ENCODE peak calls at places on chromosomes 3 and 15, in six cellular contexts. One of them, this sample, is unnamed. For H3K9me3 and H3K4me1, the result is how much of the 10 kb centered on the place peaks cover.

GRCh38 chr3:5022966-5023776 is 43.9 kb downstream of the BHLHE40 start:
- DNase-seq in tibial artery: no peak
- DNase-seq in breast epithelium: peak
- DNase-seq in mammary epithelial cell: peak
- DNase-seq in OCI-LY7: no peak
- DNase-seq in left lung: no peak
- DNase-seq in this sample: peak

GRCh38 chr3:63492464-63492863 is 160.0 kb upstream of the SNTN start:
- DNase-seq in tibial artery: no peak
- DNase-seq in left lung: no peak
- DNase-seq in OCI-LY7: no peak
- DNase-seq in breast epithelium: no peak
- DNase-seq in mammary epithelial cell: no peak
- DNase-seq in this sample: no peak

GRCh38 chr15:48636511-48636910 is 9.0 kb downstream of the FBN1 start:
- DNase-seq in mammary epithelial cell: no peak
- DNase-seq in breast epithelium: no peak
- DNase-seq in OCI-LY7: no peak
- DNase-seq in tibial artery: no peak
- DNase-seq in left lung: no peak
- DNase-seq in this sample: no peak

GRCh38 chr3:52349131-52349530 is 33.0 kb downstream of the DNAH1 start:
- DNase-seq in mammary epithelial cell: no peak
- DNase-seq in OCI-LY7: no peak
- DNase-seq in breast epithelium: no peak
- DNase-seq in tibial artery: no peak
- DNase-seq in left lung: no peak
- DNase-seq in this sample: no peak

GRCh38 chr3:2714856-2715255 is 395.3 kb downstream of the IL5RA start:
- DNase-seq in tibial artery: no peak
- DNase-seq in OCI-LY7: no peak
- DNase-seq in breast epithelium: no peak
- DNase-seq in mammary epithelial cell: no peak
- DNase-seq in left lung: no peak
- DNase-seq in this sample: no peak

GRCh38 chr3:134798681-134799311 is 3.7 kb downstream of the EPHB1 start:
- DNase-seq in OCI-LY7: no peak
- DNase-seq in breast epithelium: no peak
- DNase-seq in tibial artery: no peak
- DNase-seq in left lung: no peak
- DNase-seq in mammary epithelial cell: no peak
- DNase-seq in this sample: no peak

GRCh38 chr3:72155391-72156064 is 370.6 kb upstream of the PROK2 start:
- DNase-seq in mammary epithelial cell: peak
- DNase-seq in OCI-LY7: no peak
- DNase-seq in tibial artery: peak
- DNase-seq in breast epithelium: peak
- DNase-seq in left lung: no peak
- DNase-seq in this sample: no peak

GRCh38 chr3:189186093-189186492 is 14.3 kb downstream of the TPRG1 start:
- DNase-seq in left lung: peak
- DNase-seq in tibial artery: peak
- DNase-seq in mammary epithelial cell: peak
- DNase-seq in OCI-LY7: no peak
- DNase-seq in breast epithelium: no peak
- DNase-seq in this sample: no peak

GRCh38 chr3:139797724-139798343 is 120.1 kb upstream of the NMNAT3 start:
- DNase-seq in breast epithelium: no peak
- DNase-seq in OCI-LY7: peak
- DNase-seq in left lung: no peak
- DNase-seq in mammary epithelial cell: peak
- DNase-seq in tibial artery: no peak
- DNase-seq in this sample: peak

GRCh38 chr3:29240248-29240647 is 40.6 kb upstream of the RBMS3 start:
- DNase-seq in breast epithelium: no peak
- DNase-seq in OCI-LY7: no peak
- DNase-seq in mammary epithelial cell: peak
- DNase-seq in tibial artery: no peak
- DNase-seq in left lung: no peak
- DNase-seq in this sample: no peak

GRCh38 chr15:58432421-58432820 is 630 bp downstream of the LIPC start:
- DNase-seq in left lung: no peak
- DNase-seq in mammary epithelial cell: no peak
- DNase-seq in OCI-LY7: no peak
- DNase-seq in breast epithelium: no peak
- DNase-seq in tibial artery: no peak
- DNase-seq in this sample: no peak

GRCh38 chr3:63961891-63962290 is 49.7 kb upstream of the SCAANT1 start:
- DNase-seq in OCI-LY7: peak
- DNase-seq in tibial artery: no peak
- DNase-seq in left lung: no peak
- DNase-seq in mammary epithelial cell: peak
- DNase-seq in breast epithelium: no peak
- DNase-seq in this sample: no peak

GRCh38 chr3:61964566-61964965 is 403.2 kb downstream of the PTPRG start:
- DNase-seq in left lung: no peak
- DNase-seq in breast epithelium: no peak
- DNase-seq in tibial artery: no peak
- DNase-seq in OCI-LY7: no peak
- DNase-seq in mammary epithelial cell: peak
- DNase-seq in this sample: no peak

GRCh38 chr3:42682301-42683070 is 2.9 kb upstream of the KLHL40 start:
- DNase-seq in mammary epithelial cell: no peak
- DNase-seq in OCI-LY7: no peak
- DNase-seq in breast epithelium: no peak
- DNase-seq in left lung: peak
- DNase-seq in tibial artery: peak
- DNase-seq in this sample: no peak

GRCh38 chr15:71639531-71639930 is 170.8 kb upstream of the NR2E3 start:
- DNase-seq in tibial artery: no peak
- DNase-seq in mammary epithelial cell: no peak
- DNase-seq in OCI-LY7: no peak
- DNase-seq in breast epithelium: no peak
- DNase-seq in left lung: no peak
- DNase-seq in this sample: no peak

GRCh38 chr3:34260266-34260990 is 462.0 kb downstream of the PDCD6IP start:
- DNase-seq in tibial artery: peak
- DNase-seq in mammary epithelial cell: peak
- DNase-seq in left lung: peak
- DNase-seq in breast epithelium: no peak
- DNase-seq in OCI-LY7: peak
- DNase-seq in this sample: peak

GRCh38 chr3:195147649-195148121 is 123.3 kb downstream of the XXYLT1 start:
- DNase-seq in OCI-LY7: peak
- DNase-seq in breast epithelium: no peak
- DNase-seq in left lung: peak
- DNase-seq in mammary epithelial cell: no peak
- DNase-seq in tibial artery: no peak
- DNase-seq in this sample: no peak

GRCh38 chr3:97793415-97794019 is 28.3 kb upstream of the CRYBG3 start:
- DNase-seq in OCI-LY7: peak
- DNase-seq in tibial artery: no peak
- DNase-seq in mammary epithelial cell: peak
- DNase-seq in left lung: no peak
- DNase-seq in breast epithelium: no peak
- DNase-seq in this sample: no peak

GRCh38 chr3:62100233-62100989 is 272.9 kb downstream of the FEZF2 start:
- DNase-seq in breast epithelium: no peak
- DNase-seq in left lung: no peak
- DNase-seq in mammary epithelial cell: no peak
- DNase-seq in OCI-LY7: no peak
- DNase-seq in tibial artery: no peak
- DNase-seq in this sample: no peak

GRCh38 chr3:75906555-75907112 is 121.3 kb upstream of the ZNF717 start:
- DNase-seq in mammary epithelial cell: peak
- DNase-seq in breast epithelium: no peak
- DNase-seq in left lung: peak
- DNase-seq in OCI-LY7: no peak
- DNase-seq in tibial artery: no peak
- DNase-seq in this sample: peak

GRCh38 chr3:159208080-159208479 is 406.2 kb downstream of the MFSD1 start:
- DNase-seq in OCI-LY7: no peak
- DNase-seq in tibial artery: no peak
- DNase-seq in breast epithelium: no peak
- DNase-seq in mammary epithelial cell: no peak
- DNase-seq in left lung: no peak
- DNase-seq in this sample: no peak

GRCh38 chr3:196941846-196942225 is 492 bp downstream of the NCBP2 start:
- DNase-seq in left lung: peak
- DNase-seq in OCI-LY7: peak
- DNase-seq in breast epithelium: peak
- DNase-seq in tibial artery: peak
- DNase-seq in mammary epithelial cell: no peak
- DNase-seq in this sample: no peak

GRCh38 chr3:189824629-189825312 is 193.6 kb downstream of the TP63 start:
- DNase-seq in left lung: no peak
- DNase-seq in breast epithelium: no peak
- DNase-seq in OCI-LY7: no peak
- DNase-seq in mammary epithelial cell: peak
- DNase-seq in tibial artery: no peak
- DNase-seq in this sample: no peak

GRCh38 chr3:71127052-71127451 is 456.5 kb downstream of the FOXP1 start:
- DNase-seq in left lung: no peak
- DNase-seq in tibial artery: no peak
- DNase-seq in mammary epithelial cell: no peak
- DNase-seq in breast epithelium: no peak
- DNase-seq in OCI-LY7: peak
- DNase-seq in this sample: no peak

GRCh38 chr3:43162573-43163084 is 56.8 kb upstream of the POMGNT2 start:
- DNase-seq in left lung: no peak
- DNase-seq in breast epithelium: no peak
- DNase-seq in mammary epithelial cell: no peak
- DNase-seq in OCI-LY7: no peak
- DNase-seq in tibial artery: no peak
- DNase-seq in this sample: no peak

GRCh38 chr3:52609316-52609815 is 73.0 kb downstream of the UQCC5 start:
- DNase-seq in OCI-LY7: no peak
- DNase-seq in mammary epithelial cell: no peak
- DNase-seq in breast epithelium: no peak
- DNase-seq in tibial artery: no peak
- DNase-seq in left lung: no peak
- DNase-seq in this sample: no peak

GRCh38 chr3:43748179-43748578 is 57.4 kb downstream of the ABHD5 start:
- DNase-seq in mammary epithelial cell: no peak
- DNase-seq in left lung: no peak
- DNase-seq in breast epithelium: no peak
- DNase-seq in OCI-LY7: no peak
- DNase-seq in tibial artery: no peak
- DNase-seq in this sample: no peak

DNA sequence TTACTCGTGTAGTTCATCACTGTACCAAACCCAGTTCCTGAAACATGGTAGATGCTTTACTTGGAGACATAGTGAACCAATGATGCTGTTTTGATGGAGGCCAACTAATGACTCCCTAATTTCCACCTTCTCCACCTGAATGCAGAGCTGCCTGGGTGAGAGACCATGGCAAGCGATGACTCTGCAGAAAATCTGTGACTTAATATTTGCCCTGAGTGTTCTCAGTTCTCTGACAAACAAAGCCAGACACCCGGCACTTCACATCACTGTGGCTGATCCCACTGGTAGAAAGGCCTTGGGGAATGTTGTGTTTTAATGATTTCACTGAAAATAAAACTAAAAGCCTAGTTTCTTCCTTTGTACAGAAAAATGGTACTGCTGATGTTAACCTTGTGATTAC is 39.5 kb upstream of the UBE3A start:
- DNase-seq in left lung: no peak
- DNase-seq in breast epithelium: no peak
- DNase-seq in tibial artery: no peak
- DNase-seq in mammary epithelial cell: no peak
- DNase-seq in OCI-LY7: no peak
- DNase-seq in this sample: no peak
- H3K27ac ChIP-seq in left lung: no peak
- H3K27ac ChIP-seq in breast epithelium: no peak
- H3K27ac ChIP-seq in tibial artery: no peak
- H3K27ac ChIP-seq in mammary epithelial cell: no peak
- H3K27ac ChIP-seq in OCI-LY7: no peak
- H3K27ac ChIP-seq in this sample: no peak

DNA sequence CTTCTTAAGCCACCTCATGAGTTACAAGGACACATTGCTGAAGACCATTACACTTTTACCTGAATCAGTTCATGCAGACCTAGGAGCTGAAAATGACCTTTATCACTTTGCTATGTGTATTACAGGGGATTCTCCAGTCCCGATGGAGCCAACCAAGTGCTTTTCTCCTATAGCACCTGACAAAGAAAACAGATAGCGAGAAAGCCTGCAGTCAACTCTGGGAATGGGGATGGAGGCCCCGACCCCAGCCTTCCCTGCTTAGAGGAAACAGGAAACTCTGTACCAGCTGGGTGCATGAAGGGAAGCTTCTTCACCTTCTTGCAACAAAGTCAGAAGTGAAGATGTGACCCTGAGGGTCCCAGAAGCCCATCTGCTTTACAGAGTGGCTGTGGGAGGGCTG is 168.3 kb upstream of the SEMA6D start:
- DNase-seq in breast epithelium: no peak
- DNase-seq in tibial artery: no peak
- DNase-seq in OCI-LY7: no peak
- DNase-seq in left lung: no peak
- DNase-seq in mammary epithelial cell: no peak
- DNase-seq in this sample: no peak
- H3K9me3 ChIP-seq in breast epithelium: under half
- H3K9me3 ChIP-seq in tibial artery: under half
- H3K9me3 ChIP-seq in OCI-LY7: under half
- H3K9me3 ChIP-seq in left lung: under half
- H3K9me3 ChIP-seq in mammary epithelial cell: under half
- H3K9me3 ChIP-seq in this sample: under half

GRCh38 chr15:78763796-78764241 is 47.4 kb downstream of the ADAMTS7 start:
- DNase-seq in OCI-LY7: no peak
- DNase-seq in breast epithelium: no peak
- DNase-seq in left lung: peak
- DNase-seq in tibial artery: peak
- DNase-seq in mammary epithelial cell: no peak
- DNase-seq in this sample: peak

GRCh38 chr15:78766041-78766440 is 45.2 kb downstream of the ADAMTS7 start:
- DNase-seq in OCI-LY7: no peak
- DNase-seq in tibial artery: peak
- DNase-seq in left lung: peak
- DNase-seq in mammary epithelial cell: no peak
- DNase-seq in breast epithelium: no peak
- DNase-seq in this sample: no peak

GRCh38 chr15:78767331-78767951 is 43.8 kb downstream of the ADAMTS7 start:
- DNase-seq in OCI-LY7: peak
- DNase-seq in breast epithelium: no peak
- DNase-seq in mammary epithelial cell: no peak
- DNase-seq in left lung: peak
- DNase-seq in tibial artery: peak
- DNase-seq in this sample: peak

GRCh38 chr15:78768531-78769408 is 42.5 kb downstream of the ADAMTS7 start:
- DNase-seq in tibial artery: no peak
- DNase-seq in breast epithelium: no peak
- DNase-seq in left lung: peak
- DNase-seq in OCI-LY7: no peak
- DNase-seq in mammary epithelial cell: no peak
- DNase-seq in this sample: no peak

GRCh38 chr15:78768096-78768495 is 43.2 kb downstream of the ADAMTS7 start:
- DNase-seq in left lung: peak
- DNase-seq in tibial artery: no peak
- DNase-seq in breast epithelium: no peak
- DNase-seq in mammary epithelial cell: no peak
- DNase-seq in OCI-LY7: no peak
- DNase-seq in this sample: no peak
- H3K4me1 ChIP-seq in left lung: under half
- H3K4me1 ChIP-seq in tibial artery: under half
- H3K4me1 ChIP-seq in breast epithelium: under half
- H3K4me1 ChIP-seq in mammary epithelial cell: under half
- H3K4me1 ChIP-seq in OCI-LY7: under half
- H3K4me1 ChIP-seq in this sample: under half

GRCh38 chr15:68564173-68564572 is 14.6 kb upstream of the CORO2B start:
- DNase-seq in tibial artery: no peak
- DNase-seq in breast epithelium: no peak
- DNase-seq in mammary epithelial cell: no peak
- DNase-seq in OCI-LY7: no peak
- DNase-seq in left lung: no peak
- DNase-seq in this sample: no peak
- H3K27ac ChIP-seq in tibial artery: no peak
- H3K27ac ChIP-seq in breast epithelium: no peak
- H3K27ac ChIP-seq in mammary epithelial cell: no peak
- H3K27ac ChIP-seq in OCI-LY7: no peak
- H3K27ac ChIP-seq in left lung: no peak
- H3K27ac ChIP-seq in this sample: no peak

This sample was measured in pancreas.